ENCODE peak calls at places on chromosomes 2 and 18, in six cellular contexts. One of them, this sample, is unnamed.
A peak's percentile ranks its signal among the peaks of the same experiment; 100 is the strongest.

GRCh38 chr2:74747411-74748080 is 86.4 kb upstream of the HK2 start:
- DNase-seq in IMR-90: peak; percentile 87
- DNase-seq in K562: no peak
- DNase-seq in A549: no peak
- DNase-seq in HepG2: peak; percentile 90
- DNase-seq in GM12878: no peak
- DNase-seq in this sample: no peak

GRCh38 chr2:226701052-226701451 is 98.6 kb downstream of the IRS1 start:
- DNase-seq in IMR-90: peak; percentile 98
- DNase-seq in K562: no peak
- DNase-seq in A549: no peak
- DNase-seq in HepG2: no peak
- DNase-seq in GM12878: no peak
- DNase-seq in this sample: no peak

GRCh38 chr2:15940661-15941482 is 522 bp downstream of the MYCN start:
- DNase-seq in IMR-90: no peak
- DNase-seq in K562: no peak
- DNase-seq in A549: peak; percentile 25
- DNase-seq in HepG2: no peak
- DNase-seq in GM12878: no peak
- DNase-seq in this sample: peak; percentile 28

GRCh38 chr2:151251012-151251411 is 10.7 kb downstream of the RBM43 start:
- DNase-seq in IMR-90: peak; percentile 92
- DNase-seq in K562: no peak
- DNase-seq in A549: no peak
- DNase-seq in HepG2: no peak
- DNase-seq in GM12878: no peak
- DNase-seq in this sample: no peak

GRCh38 chr2:44392338-44392943 is 30.7 kb downstream of the CAMKMT start:
- DNase-seq in IMR-90: peak; percentile 21
- DNase-seq in K562: peak; percentile 8
- DNase-seq in A549: peak; percentile 35
- DNase-seq in HepG2: peak; percentile 47
- DNase-seq in GM12878: no peak
- DNase-seq in this sample: peak; percentile 8

GRCh38 chr2:218046234-218046633 is 22.8 kb upstream of the RUFY4 start:
- DNase-seq in IMR-90: no peak
- DNase-seq in K562: no peak
- DNase-seq in A549: no peak
- DNase-seq in HepG2: no peak
- DNase-seq in GM12878: peak; percentile 70
- DNase-seq in this sample: no peak

GRCh38 chr2:74011246-74011645 is 26.5 kb downstream of the TET3 start:
- DNase-seq in IMR-90: no peak
- DNase-seq in K562: no peak
- DNase-seq in A549: no peak
- DNase-seq in HepG2: no peak
- DNase-seq in GM12878: no peak
- DNase-seq in this sample: no peak

GRCh38 chr2:233976690-233977294 is 59.6 kb downstream of the TRPM8 start:
- DNase-seq in IMR-90: peak; percentile 76
- DNase-seq in K562: peak; percentile 7
- DNase-seq in A549: peak; percentile 84
- DNase-seq in HepG2: peak; percentile 60
- DNase-seq in GM12878: peak; percentile 9
- DNase-seq in this sample: peak; percentile 29

GRCh38 chr18:63322908-63323634 is 3.5 kb upstream of the BCL2 start:
- DNase-seq in IMR-90: peak; percentile 73
- DNase-seq in K562: peak; percentile 40
- DNase-seq in A549: peak; percentile 68
- DNase-seq in HepG2: peak; percentile 63
- DNase-seq in GM12878: no peak
- DNase-seq in this sample: peak; percentile 34

GRCh38 chr2:196533998-196534397 is 105.5 kb upstream of the CCDC150 start:
- DNase-seq in IMR-90: no peak
- DNase-seq in K562: no peak
- DNase-seq in A549: no peak
- DNase-seq in HepG2: no peak
- DNase-seq in GM12878: no peak
- DNase-seq in this sample: no peak

GRCh38 chr2:72892506-72893173 is 5.4 kb downstream of the SPR start:
- DNase-seq in IMR-90: peak; percentile 70
- DNase-seq in K562: peak; percentile 55
- DNase-seq in A549: peak; percentile 85
- DNase-seq in HepG2: peak; percentile 61
- DNase-seq in GM12878: no peak
- DNase-seq in this sample: peak; percentile 73

GRCh38 chr2:41038408-41038807 is 586.5 kb upstream of the SLC8A1 start:
- DNase-seq in IMR-90: peak; percentile 40
- DNase-seq in K562: no peak
- DNase-seq in A549: no peak
- DNase-seq in HepG2: no peak
- DNase-seq in GM12878: no peak
- DNase-seq in this sample: no peak

GRCh38 chr2:127101756-127102463 is 5.0 kb downstream of the BIN1 start:
- DNase-seq in IMR-90: no peak
- DNase-seq in K562: no peak
- DNase-seq in A549: no peak
- DNase-seq in HepG2: no peak
- DNase-seq in GM12878: no peak
- DNase-seq in this sample: no peak
- TF ChIP-seq BHLHE40 in IMR-90: no peak
- TF ChIP-seq BHLHE40 in K562: no peak
- TF ChIP-seq BHLHE40 in A549: no peak
- TF ChIP-seq BHLHE40 in HepG2: no peak
- TF ChIP-seq BHLHE40 in GM12878: no peak
- TF ChIP-seq BHLHE40 in this sample: no peak

DNA sequence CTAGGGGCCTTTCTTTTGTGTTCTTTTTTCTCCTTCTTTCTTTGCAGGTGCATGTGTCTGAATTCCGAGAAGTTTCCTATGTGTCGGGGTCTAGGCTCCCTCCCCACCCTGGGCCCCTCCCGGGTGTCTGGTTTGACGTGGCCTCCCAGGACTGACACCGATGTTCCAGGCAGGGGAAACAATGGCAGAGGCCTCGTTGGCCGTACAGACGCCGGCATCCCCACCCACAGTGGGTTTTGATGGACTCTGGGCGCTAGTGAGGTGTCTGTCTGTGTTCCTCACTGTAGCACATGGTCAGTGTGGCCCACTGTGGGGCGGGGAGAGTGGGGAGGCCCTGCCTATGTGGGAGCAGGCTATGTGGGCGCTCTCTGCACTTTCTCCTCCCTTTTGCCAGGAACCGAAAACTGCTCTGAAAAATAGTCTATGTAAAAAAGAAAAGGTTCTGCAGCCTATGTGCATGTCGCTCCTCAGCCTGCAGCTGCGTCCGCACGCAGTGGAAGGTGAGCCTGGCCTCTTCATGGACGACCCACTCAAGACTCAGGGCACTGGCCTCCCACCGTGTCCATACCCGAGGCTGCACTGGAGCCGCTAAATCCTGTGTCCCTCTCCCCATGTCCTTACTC is 90.9 kb upstream of the ASB18 start:
- DNase-seq in IMR-90: no peak
- DNase-seq in K562: no peak
- DNase-seq in A549: no peak
- DNase-seq in HepG2: no peak
- DNase-seq in GM12878: no peak
- DNase-seq in this sample: no peak
- TF ChIP-seq BHLHE40 in IMR-90: no peak
- TF ChIP-seq BHLHE40 in K562: no peak
- TF ChIP-seq BHLHE40 in A549: no peak
- TF ChIP-seq BHLHE40 in HepG2: no peak
- TF ChIP-seq BHLHE40 in GM12878: no peak
- TF ChIP-seq BHLHE40 in this sample: no peak

GRCh38 chr2:101415220-101415619 is 27.9 kb upstream of the CREG2 start:
- DNase-seq in IMR-90: no peak
- DNase-seq in K562: no peak
- DNase-seq in A549: no peak
- DNase-seq in HepG2: no peak
- DNase-seq in GM12878: no peak
- DNase-seq in this sample: no peak

GRCh38 chr2:101420623-101421022 is 33.3 kb upstream of the CREG2 start:
- DNase-seq in IMR-90: no peak
- DNase-seq in K562: no peak
- DNase-seq in A549: no peak
- DNase-seq in HepG2: no peak
- DNase-seq in GM12878: no peak
- DNase-seq in this sample: no peak

DNA sequence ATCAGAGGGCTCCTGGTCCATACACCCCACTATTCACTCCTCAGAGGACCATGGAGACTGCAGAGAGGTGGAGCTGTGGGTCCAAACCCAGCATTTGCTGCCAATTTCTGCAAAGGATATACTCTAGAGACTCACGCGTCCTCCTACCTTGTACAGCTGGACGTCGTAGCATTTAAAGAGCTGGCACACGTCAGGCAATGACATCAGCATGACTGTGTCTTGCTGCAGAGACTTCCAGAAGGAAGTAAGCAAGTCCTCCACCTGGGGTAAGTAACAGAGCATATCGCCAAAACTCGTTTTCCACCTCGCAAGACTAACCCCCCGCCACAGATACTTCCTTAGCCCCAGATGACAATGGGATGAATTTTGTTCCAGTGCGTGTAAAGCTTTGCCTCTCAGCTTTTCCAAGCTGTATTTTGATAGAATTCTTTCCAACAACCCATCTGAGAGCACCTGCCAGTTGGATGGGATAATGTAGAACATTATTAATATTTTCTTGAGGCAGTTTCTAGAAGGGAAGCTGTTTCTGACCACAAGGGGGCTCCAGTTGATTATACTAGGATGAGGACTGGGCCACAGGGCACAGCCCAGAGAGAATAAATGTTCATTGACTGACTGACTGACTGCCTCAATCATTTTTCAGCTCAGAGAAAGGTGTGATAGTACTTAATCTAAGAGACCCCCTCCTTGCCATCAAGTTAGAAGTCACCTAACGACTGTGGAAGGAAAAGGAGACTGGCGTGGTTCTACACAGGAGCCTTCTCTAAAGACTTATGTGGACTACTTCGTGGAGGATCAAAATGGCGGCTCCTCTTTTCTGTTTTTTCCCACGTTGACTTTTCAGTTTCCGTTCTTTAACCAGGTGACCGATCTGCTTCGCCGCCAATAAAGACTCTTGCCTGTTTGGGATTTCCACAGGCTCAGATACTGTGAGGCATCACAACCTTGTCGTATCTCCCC is 31.7 kb upstream of the CREG2 start:
- DNase-seq in IMR-90: peak; percentile 74
- DNase-seq in K562: peak; percentile 55
- DNase-seq in A549: peak; percentile 70
- DNase-seq in HepG2: peak; percentile 71
- DNase-seq in GM12878: no peak
- DNase-seq in this sample: peak; percentile 57
- TF ChIP-seq BHLHE40 in IMR-90: no peak
- TF ChIP-seq BHLHE40 in K562: no peak
- TF ChIP-seq BHLHE40 in A549: no peak
- TF ChIP-seq BHLHE40 in HepG2: no peak
- TF ChIP-seq BHLHE40 in GM12878: no peak
- TF ChIP-seq BHLHE40 in this sample: no peak

GRCh38 chr2:20424300-20425290 is 22.3 kb upstream of the RHOB start:
- DNase-seq in IMR-90: peak; percentile 93
- DNase-seq in K562: no peak
- DNase-seq in A549: no peak
- DNase-seq in HepG2: no peak
- DNase-seq in GM12878: peak; percentile 57
- DNase-seq in this sample: no peak
- TF ChIP-seq BHLHE40 in IMR-90: peak; percentile 86
- TF ChIP-seq BHLHE40 in K562: no peak
- TF ChIP-seq BHLHE40 in A549: no peak
- TF ChIP-seq BHLHE40 in HepG2: no peak
- TF ChIP-seq BHLHE40 in GM12878: no peak
- TF ChIP-seq BHLHE40 in this sample: no peak

GRCh38 chr2:39898934-39899333 is 119.9 kb upstream of the THUMPD2 start:
- DNase-seq in IMR-90: no peak
- DNase-seq in K562: no peak
- DNase-seq in A549: no peak
- DNase-seq in HepG2: no peak
- DNase-seq in GM12878: no peak
- DNase-seq in this sample: no peak

GRCh38 chr2:39897273-39897672 is 118.2 kb upstream of the THUMPD2 start:
- DNase-seq in IMR-90: no peak
- DNase-seq in K562: no peak
- DNase-seq in A549: no peak
- DNase-seq in HepG2: no peak
- DNase-seq in GM12878: no peak
- DNase-seq in this sample: no peak

GRCh38 chr2:39902103-39902502 is 123.0 kb upstream of the THUMPD2 start:
- DNase-seq in IMR-90: peak; percentile 85
- DNase-seq in K562: no peak
- DNase-seq in A549: no peak
- DNase-seq in HepG2: no peak
- DNase-seq in GM12878: no peak
- DNase-seq in this sample: no peak
- TF ChIP-seq BHLHE40 in IMR-90: no peak
- TF ChIP-seq BHLHE40 in K562: no peak
- TF ChIP-seq BHLHE40 in A549: no peak
- TF ChIP-seq BHLHE40 in HepG2: no peak
- TF ChIP-seq BHLHE40 in GM12878: no peak
- TF ChIP-seq BHLHE40 in this sample: no peak

GRCh38 chr18:61643884-61644647 is 248.7 kb downstream of the RNF152 start:
- DNase-seq in IMR-90: no peak
- DNase-seq in K562: no peak
- DNase-seq in A549: no peak
- DNase-seq in HepG2: no peak
- DNase-seq in GM12878: no peak
- DNase-seq in this sample: no peak

GRCh38 chr18:61637319-61637718 is 255.5 kb downstream of the RNF152 start:
- DNase-seq in IMR-90: no peak
- DNase-seq in K562: no peak
- DNase-seq in A549: no peak
- DNase-seq in HepG2: no peak
- DNase-seq in GM12878: no peak
- DNase-seq in this sample: no peak

GRCh38 chr18:61635901-61636528 is 256.8 kb downstream of the RNF152 start:
- DNase-seq in IMR-90: peak; percentile 63
- DNase-seq in K562: peak; percentile 35
- DNase-seq in A549: peak; percentile 16
- DNase-seq in HepG2: peak; percentile 18
- DNase-seq in GM12878: no peak
- DNase-seq in this sample: peak; percentile 30

GRCh38 chr18:61637905-61638304 is 254.9 kb downstream of the RNF152 start:
- DNase-seq in IMR-90: no peak
- DNase-seq in K562: no peak
- DNase-seq in A549: no peak
- DNase-seq in HepG2: no peak
- DNase-seq in GM12878: no peak
- DNase-seq in this sample: no peak

GRCh38 chr18:61639886-61640285 is 252.9 kb downstream of the RNF152 start:
- DNase-seq in IMR-90: peak; percentile 58
- DNase-seq in K562: no peak
- DNase-seq in A549: no peak
- DNase-seq in HepG2: no peak
- DNase-seq in GM12878: no peak
- DNase-seq in this sample: no peak
- TF ChIP-seq BHLHE40 in IMR-90: no peak
- TF ChIP-seq BHLHE40 in K562: no peak
- TF ChIP-seq BHLHE40 in A549: no peak
- TF ChIP-seq BHLHE40 in HepG2: no peak
- TF ChIP-seq BHLHE40 in GM12878: no peak
- TF ChIP-seq BHLHE40 in this sample: no peak

This sample was measured in HEK293T.